ENCODE peak calls at places on chromosome 16, in six cellular contexts. X is fibroblast of lung, W is HCT116, I is mammary epithelial cell, N is DND-41, J is trophoblast cell. H is an unnamed sample.

GRCh38 chr16:11361751-11362742 is 16.8 kb downstream of the RMI2 start:
- DNase-seq in J (no peak), N (peak; percentile 89), X (no peak), I (no peak), W (no peak), H (no peak)

GRCh38 chr16:626787-627457 is 3.9 kb upstream of the WFIKKN1 start:
- DNase-seq in W (peak; percentile 72), X (peak; percentile 96), I (peak; percentile 82), J (peak; percentile 84), N (no peak), H (peak; percentile 36)

GRCh38 chr16:12971216-12971615 is 69.8 kb downstream of the SHISA9 start:
- DNase-seq in X (peak; percentile 31), W (no peak), N (peak; percentile 33), J (no peak), I (peak; percentile 95), H (no peak)

GRCh38 chr16:17470871-17471744 is at the start of gene XYLT1:
- DNase-seq in X (peak; percentile 96), W (no peak), I (peak; percentile 82), J (peak; percentile 66), N (peak; percentile 71), H (peak; percentile 71)

GRCh38 chr16:65988019-65988418 is 378.5 kb upstream of the CDH5 start:
- DNase-seq in I (no peak), J (no peak), N (no peak), X (no peak), W (no peak), H (no peak)

GRCh38 chr16:69311533-69312388 is 611 bp downstream of the VPS4A start:
- DNase-seq in N (peak; percentile 32), W (no peak), X (peak; percentile 28), I (peak; percentile 45), J (peak; percentile 7), H (peak; percentile 73)

GRCh38 chr16:21301895-21302291 is 23.8 kb upstream of the CRYM start:
- DNase-seq in J (no peak), X (no peak), W (no peak), I (no peak), N (no peak), H (no peak)

GRCh38 chr16:73019456-73020362 is 28.2 kb downstream of the ZFHX3 start:
- DNase-seq in J (peak; percentile 80), W (peak; percentile 45), X (peak; percentile 90), I (no peak), N (no peak), H (no peak)

GRCh38 chr16:48912360-48912759 is 302.4 kb upstream of the N4BP1 start:
- DNase-seq in N (no peak), I (no peak), J (no peak), X (no peak), W (no peak), H (peak; percentile 56)

GRCh38 chr16:77816293-77816692 is 27.9 kb downstream of the VAT1L start:
- DNase-seq in W (no peak), X (peak; percentile 70), I (no peak), N (no peak), J (no peak), H (no peak)

GRCh38 chr16:85913141-85913601 is 14.2 kb downstream of the IRF8 start:
- DNase-seq in X (no peak), W (no peak), J (no peak), N (no peak), I (no peak), H (no peak)

GRCh38 chr16:84038491-84038890 is 4.1 kb downstream of the SLC38A8 start:
- DNase-seq in X (no peak), W (no peak), I (no peak), N (no peak), J (no peak), H (no peak)

GRCh38 chr16:24834459-24835335 is 11.1 kb upstream of the SLC5A11 start:
- DNase-seq in J (no peak), N (no peak), X (peak; percentile 19), W (peak; percentile 18), I (peak; percentile 33), H (peak; percentile 62)

GRCh38 chr16:22428654-22429053 is 54.2 kb upstream of the CDR2 start:
- DNase-seq in W (no peak), J (no peak), N (no peak), X (no peak), I (no peak), H (no peak)

GRCh38 chr16:71771571-71771970 is 37.1 kb downstream of the AP1G1 start:
- DNase-seq in I (no peak), W (no peak), J (no peak), X (no peak), N (no peak), H (no peak)

GRCh38 chr16:64391009-64391663 is 730.7 kb downstream of the CDH11 start:
- DNase-seq in J (no peak), I (no peak), W (no peak), X (peak; percentile 65), N (no peak), H (no peak)

GRCh38 chr16:19776565-19776964 is 58.5 kb downstream of the IQCK start:
- DNase-seq in N (no peak), J (no peak), I (no peak), X (no peak), W (no peak), H (no peak)

GRCh38 chr16:89923640-89924297 is 627 bp downstream of the TUBB3 start:
- DNase-seq in J (no peak), N (no peak), W (no peak), I (no peak), X (no peak), H (peak; percentile 65)

GRCh38 chr16:81560979-81561657 is 116.5 kb downstream of the CMIP start:
- DNase-seq in W (no peak), N (no peak), I (peak; percentile 52), X (peak; percentile 55), J (no peak), H (no peak)
- H3K79me2 ChIP-seq in W (peaks cover 95% of the 10 kb centered on the region), N (peaks cover 93% of the 10 kb centered on the region), I (peaks cover 97% of the 10 kb centered on the region), X (no peaks in the 10 kb centered on the region), J (peaks cover 2% of the 10 kb centered on the region), H (peaks cover 6% of the 10 kb centered on the region)

GRCh38 chr16:53695070-53695469 is 8.6 kb downstream of the RPGRIP1L start:
- DNase-seq in I (peak; percentile 60), X (peak; percentile 94), W (no peak), J (no peak), N (no peak), H (no peak)

GRCh38 chr16:53689636-53690035 is 14.0 kb downstream of the RPGRIP1L start:
- DNase-seq in I (peak; percentile 35), X (no peak), N (no peak), W (no peak), J (no peak), H (no peak)

GRCh38 chr16:53692146-53692545 is 11.5 kb downstream of the RPGRIP1L start:
- DNase-seq in J (peak; percentile 2), W (no peak), N (no peak), I (no peak), X (no peak), H (peak; percentile 36)
- H3K79me2 ChIP-seq in J (no peaks in the 10 kb centered on the region), W (no peaks in the 10 kb centered on the region), N (no peaks in the 10 kb centered on the region), I (no peaks in the 10 kb centered on the region), X (no peaks in the 10 kb centered on the region), H (no peaks in the 10 kb centered on the region)

DNA sequence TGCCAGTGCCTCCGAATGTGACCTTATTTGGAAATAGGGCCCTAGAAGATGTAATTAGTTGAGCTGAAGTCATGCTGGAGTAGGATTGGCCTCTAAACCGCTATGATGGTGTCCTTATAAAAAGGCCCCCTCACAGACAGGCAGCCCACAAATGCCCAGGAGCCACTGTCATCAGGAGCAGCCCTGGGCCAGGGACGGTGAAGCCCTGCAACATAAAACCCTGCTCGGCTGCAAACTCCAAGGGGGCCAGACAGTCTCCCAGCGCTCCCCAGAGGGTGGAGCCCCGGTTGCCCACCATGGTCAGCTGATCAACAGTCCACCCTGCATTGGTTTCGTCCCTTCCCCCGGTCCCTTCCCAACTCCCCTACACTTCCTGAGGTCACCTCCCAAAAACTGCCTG is 351.7 kb downstream of the FOXL1 start:
- DNase-seq in N (no peak), X (peak; percentile 32), J (no peak), I (no peak), W (no peak), H (no peak)
- H3K79me2 ChIP-seq in N (no peaks in the 10 kb centered on the region), X (no peaks in the 10 kb centered on the region), J (no peaks in the 10 kb centered on the region), I (no peaks in the 10 kb centered on the region), W (no peaks in the 10 kb centered on the region), H (no peaks in the 10 kb centered on the region)

DNA sequence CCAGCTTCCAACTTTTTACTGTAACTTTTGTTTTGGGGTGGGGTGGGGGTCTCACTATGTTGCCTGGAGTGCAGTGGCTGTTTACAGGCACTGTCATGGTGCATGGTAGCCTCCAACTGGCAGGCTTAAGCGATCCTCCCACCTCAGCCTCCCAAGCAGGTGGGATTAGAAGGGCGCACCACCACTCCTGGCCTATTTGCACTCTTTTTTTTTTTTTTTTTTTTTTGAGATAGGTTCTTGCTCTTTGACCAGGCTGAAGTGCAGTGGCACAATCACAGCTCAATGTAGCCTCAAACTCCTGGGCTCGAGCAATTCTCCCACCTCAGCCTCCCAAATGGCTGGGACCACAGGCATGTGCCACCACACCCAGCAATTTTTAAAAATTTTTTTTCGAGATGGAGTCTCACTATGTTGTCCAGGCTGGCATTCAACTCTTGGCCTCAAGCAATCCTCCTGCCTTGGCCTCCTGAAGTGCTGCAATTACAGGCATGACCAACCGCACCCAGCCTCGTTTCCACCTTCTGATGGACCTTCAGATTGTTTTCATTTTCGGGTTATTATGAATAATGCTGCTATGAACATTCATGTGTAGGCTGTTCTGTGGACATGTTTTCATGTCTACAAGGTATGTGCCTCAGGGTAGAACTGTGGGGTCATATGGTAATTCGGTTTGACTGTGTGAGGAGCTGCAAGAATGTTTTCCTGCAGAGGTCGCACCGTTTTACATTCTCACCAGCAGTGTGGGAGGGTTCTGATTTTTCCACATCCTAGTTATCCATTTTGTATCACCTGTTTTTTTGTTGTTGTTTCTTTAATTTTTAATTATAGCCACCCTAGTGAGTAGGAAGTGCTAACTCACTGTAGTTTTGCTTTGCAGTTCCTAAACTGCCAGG is 10.8 kb downstream of the TRAP1 start:
- DNase-seq in N (no peak), I (no peak), W (no peak), J (peak; percentile 96), X (no peak), H (no peak)
- H3K79me2 ChIP-seq in N (peaks cover 2% of the 10 kb centered on the region), I (peaks cover 53% of the 10 kb centered on the region), W (peaks cover 97% of the 10 kb centered on the region), J (no peaks in the 10 kb centered on the region), X (peaks cover 4% of the 10 kb centered on the region), H (peaks cover 1% of the 10 kb centered on the region)

GRCh38 chr16:2686912-2687507 is 4.7 kb downstream of the KCTD5 start:
- DNase-seq in X (no peak), I (no peak), N (no peak), J (no peak), W (no peak), H (no peak)
- H3K79me2 ChIP-seq in X (peaks cover 49% of the 10 kb centered on the region), I (peaks cover 68% of the 10 kb centered on the region), N (peaks cover 66% of the 10 kb centered on the region), J (peaks cover 7% of the 10 kb centered on the region), W (peaks cover 64% of the 10 kb centered on the region), H (peaks cover 6% of the 10 kb centered on the region)

H was measured in H9.